ENCODE peak calls at places on chromosomes 1 and 21, in eight cellular contexts. One of them, this sample, is unnamed. For H3K4me1, the result is how much of the 10 kb centered on the place peaks cover.

GRCh38 chr1:160085686-160086089 is 4.3 kb downstream of the KCNJ9 start:
- DNase-seq in transverse colon: peak
- DNase-seq in psoas muscle: peak
- DNase-seq in tibial artery: peak
- DNase-seq in Peyer's patch: peak
- DNase-seq in colonic mucosa: peak
- DNase-seq in kidney: peak
- DNase-seq in endodermal cell: peak
- DNase-seq in this sample: peak

GRCh38 chr1:221276911-221277310 is 397.7 kb downstream of the HLX start:
- DNase-seq in transverse colon: no peak
- DNase-seq in psoas muscle: no peak
- DNase-seq in kidney: no peak
- DNase-seq in Peyer's patch: no peak
- DNase-seq in colonic mucosa: no peak
- DNase-seq in tibial artery: no peak
- DNase-seq in endodermal cell: no peak
- DNase-seq in this sample: no peak

GRCh38 chr1:89603651-89604413 is 29.1 kb upstream of the LRRC8C start:
- DNase-seq in transverse colon: no peak
- DNase-seq in endodermal cell: no peak
- DNase-seq in psoas muscle: no peak
- DNase-seq in Peyer's patch: no peak
- DNase-seq in tibial artery: no peak
- DNase-seq in kidney: no peak
- DNase-seq in colonic mucosa: no peak
- DNase-seq in this sample: no peak

GRCh38 chr1:205270271-205270670 is 42.5 kb downstream of the TMCC2 start:
- DNase-seq in endodermal cell: no peak
- DNase-seq in colonic mucosa: no peak
- DNase-seq in transverse colon: no peak
- DNase-seq in psoas muscle: no peak
- DNase-seq in Peyer's patch: no peak
- DNase-seq in tibial artery: no peak
- DNase-seq in kidney: no peak
- DNase-seq in this sample: no peak

GRCh38 chr1:20339811-20340457 is 49.3 kb downstream of the VWA5B1 start:
- DNase-seq in transverse colon: no peak
- DNase-seq in colonic mucosa: no peak
- DNase-seq in endodermal cell: peak
- DNase-seq in kidney: peak
- DNase-seq in Peyer's patch: no peak
- DNase-seq in psoas muscle: no peak
- DNase-seq in tibial artery: no peak
- DNase-seq in this sample: no peak

GRCh38 chr1:55632906-55633305 is 417.7 kb upstream of the USP24 start:
- DNase-seq in psoas muscle: no peak
- DNase-seq in colonic mucosa: no peak
- DNase-seq in transverse colon: no peak
- DNase-seq in Peyer's patch: no peak
- DNase-seq in endodermal cell: peak
- DNase-seq in tibial artery: no peak
- DNase-seq in kidney: no peak
- DNase-seq in this sample: no peak

GRCh38 chr21:33067457-33067856 is 2.5 kb upstream of the OLIG1 start:
- DNase-seq in psoas muscle: no peak
- DNase-seq in tibial artery: no peak
- DNase-seq in kidney: no peak
- DNase-seq in endodermal cell: no peak
- DNase-seq in colonic mucosa: no peak
- DNase-seq in Peyer's patch: no peak
- DNase-seq in transverse colon: no peak
- DNase-seq in this sample: no peak

GRCh38 chr1:160137216-160137862 is 14.1 kb upstream of the ATP1A4 start:
- DNase-seq in colonic mucosa: no peak
- DNase-seq in psoas muscle: no peak
- DNase-seq in kidney: no peak
- DNase-seq in Peyer's patch: no peak
- DNase-seq in tibial artery: no peak
- DNase-seq in transverse colon: no peak
- DNase-seq in endodermal cell: no peak
- DNase-seq in this sample: peak

GRCh38 chr1:229617351-229618100 is 8.4 kb downstream of the TAF5L start:
- DNase-seq in endodermal cell: peak
- DNase-seq in kidney: no peak
- DNase-seq in Peyer's patch: no peak
- DNase-seq in psoas muscle: no peak
- DNase-seq in tibial artery: no peak
- DNase-seq in transverse colon: no peak
- DNase-seq in colonic mucosa: no peak
- DNase-seq in this sample: no peak

GRCh38 chr1:109482242-109482641 is 1.5 kb upstream of the ATXN7L2 start:
- DNase-seq in tibial artery: no peak
- DNase-seq in Peyer's patch: no peak
- DNase-seq in transverse colon: no peak
- DNase-seq in kidney: no peak
- DNase-seq in colonic mucosa: no peak
- DNase-seq in endodermal cell: no peak
- DNase-seq in psoas muscle: no peak
- DNase-seq in this sample: no peak

GRCh38 chr1:243756529-243756928 is 93.5 kb downstream of the AKT3 start:
- DNase-seq in psoas muscle: no peak
- DNase-seq in kidney: no peak
- DNase-seq in transverse colon: no peak
- DNase-seq in colonic mucosa: no peak
- DNase-seq in endodermal cell: no peak
- DNase-seq in tibial artery: no peak
- DNase-seq in Peyer's patch: no peak
- DNase-seq in this sample: no peak

GRCh38 chr1:13930151-13930550 is 230.2 kb downstream of the PRDM2 start:
- DNase-seq in colonic mucosa: peak
- DNase-seq in endodermal cell: peak
- DNase-seq in tibial artery: no peak
- DNase-seq in kidney: no peak
- DNase-seq in psoas muscle: no peak
- DNase-seq in Peyer's patch: peak
- DNase-seq in transverse colon: no peak
- DNase-seq in this sample: no peak

GRCh38 chr1:16243936-16244649 is 7.1 kb upstream of the CPLANE2 start:
- DNase-seq in psoas muscle: peak
- DNase-seq in tibial artery: peak
- DNase-seq in colonic mucosa: peak
- DNase-seq in Peyer's patch: peak
- DNase-seq in kidney: peak
- DNase-seq in endodermal cell: peak
- DNase-seq in transverse colon: peak
- DNase-seq in this sample: no peak

GRCh38 chr1:160925652-160926241 is 28.9 kb downstream of the ITLN2 start:
- DNase-seq in colonic mucosa: no peak
- DNase-seq in transverse colon: no peak
- DNase-seq in Peyer's patch: peak
- DNase-seq in psoas muscle: no peak
- DNase-seq in kidney: no peak
- DNase-seq in tibial artery: no peak
- DNase-seq in endodermal cell: no peak
- DNase-seq in this sample: no peak

GRCh38 chr1:169941982-169942830 is 48.5 kb upstream of the SCYL3 start:
- DNase-seq in colonic mucosa: no peak
- DNase-seq in endodermal cell: no peak
- DNase-seq in tibial artery: no peak
- DNase-seq in Peyer's patch: no peak
- DNase-seq in psoas muscle: no peak
- DNase-seq in transverse colon: no peak
- DNase-seq in kidney: no peak
- DNase-seq in this sample: no peak
- H3K4me3 ChIP-seq in colonic mucosa: no peak
- H3K4me3 ChIP-seq in endodermal cell: no peak
- H3K4me3 ChIP-seq in tibial artery: no peak
- H3K4me3 ChIP-seq in Peyer's patch: no peak
- H3K4me3 ChIP-seq in psoas muscle: no peak
- H3K4me3 ChIP-seq in transverse colon: no peak
- H3K4me3 ChIP-seq in kidney: no peak
- H3K4me3 ChIP-seq in this sample: no peak

DNA sequence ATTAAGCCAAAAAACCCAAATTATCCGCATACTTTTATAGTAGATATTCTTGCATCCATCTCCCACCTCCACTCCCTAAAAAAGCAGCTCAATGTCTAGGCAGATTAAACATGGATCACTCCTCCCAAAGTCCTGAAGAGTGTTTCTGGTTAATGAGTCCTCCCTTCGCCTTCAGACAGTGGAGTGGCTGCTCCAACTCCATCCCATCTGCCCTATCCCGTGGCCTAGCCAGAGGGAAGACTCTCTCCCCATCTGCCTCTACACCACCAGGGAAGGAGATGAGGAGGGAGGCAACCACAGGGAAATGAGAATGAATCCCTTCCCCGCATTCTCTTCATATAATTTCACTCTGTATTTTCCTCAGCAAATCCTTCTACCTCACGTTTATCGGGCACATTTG is 103.8 kb downstream of the SLC45A1 start:
- DNase-seq in colonic mucosa: peak
- DNase-seq in Peyer's patch: no peak
- DNase-seq in psoas muscle: peak
- DNase-seq in transverse colon: peak
- DNase-seq in tibial artery: peak
- DNase-seq in kidney: no peak
- DNase-seq in endodermal cell: no peak
- DNase-seq in this sample: no peak
- H3K4me1 ChIP-seq in colonic mucosa: under half
- H3K4me1 ChIP-seq in Peyer's patch: under half
- H3K4me1 ChIP-seq in psoas muscle: half or more
- H3K4me1 ChIP-seq in transverse colon: half or more
- H3K4me1 ChIP-seq in tibial artery: under half
- H3K4me1 ChIP-seq in kidney: under half
- H3K4me1 ChIP-seq in endodermal cell: under half
- H3K4me1 ChIP-seq in this sample: half or more

GRCh38 chr1:27772071-27772470 is 948 bp upstream of the STX12 start:
- DNase-seq in psoas muscle: no peak
- DNase-seq in kidney: no peak
- DNase-seq in endodermal cell: no peak
- DNase-seq in Peyer's patch: no peak
- DNase-seq in transverse colon: no peak
- DNase-seq in tibial artery: no peak
- DNase-seq in colonic mucosa: no peak
- DNase-seq in this sample: no peak
- H3K27ac ChIP-seq in psoas muscle: peak
- H3K27ac ChIP-seq in kidney: peak
- H3K27ac ChIP-seq in endodermal cell: no peak
- H3K27ac ChIP-seq in Peyer's patch: peak
- H3K27ac ChIP-seq in transverse colon: peak
- H3K27ac ChIP-seq in tibial artery: peak
- H3K27ac ChIP-seq in colonic mucosa: peak
- H3K27ac ChIP-seq in this sample: peak

DNA sequence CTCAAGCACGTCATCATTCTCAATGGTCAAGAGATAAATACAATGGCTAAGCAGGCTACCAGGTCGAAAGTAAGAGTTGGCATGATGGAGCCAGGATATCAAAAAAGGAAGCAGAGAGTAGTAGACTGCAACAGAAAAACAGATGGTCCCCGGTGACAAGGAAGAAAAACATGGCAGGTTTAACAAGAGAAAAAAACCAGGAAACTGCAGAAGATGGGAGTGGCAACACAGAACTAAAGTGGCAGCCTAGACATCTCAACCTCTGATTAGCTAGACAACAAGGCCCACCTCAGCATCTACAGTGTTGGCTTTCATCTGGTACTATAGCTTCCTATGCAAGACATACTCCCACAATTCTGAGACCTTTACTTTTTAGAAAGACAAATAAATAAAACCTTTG is 3.1 kb downstream of the UBR4 start:
- DNase-seq in transverse colon: no peak
- DNase-seq in Peyer's patch: no peak
- DNase-seq in psoas muscle: no peak
- DNase-seq in endodermal cell: no peak
- DNase-seq in tibial artery: no peak
- DNase-seq in kidney: no peak
- DNase-seq in colonic mucosa: peak
- DNase-seq in this sample: no peak
- H3K4me3 ChIP-seq in transverse colon: no peak
- H3K4me3 ChIP-seq in Peyer's patch: no peak
- H3K4me3 ChIP-seq in psoas muscle: no peak
- H3K4me3 ChIP-seq in endodermal cell: peak
- H3K4me3 ChIP-seq in tibial artery: no peak
- H3K4me3 ChIP-seq in kidney: no peak
- H3K4me3 ChIP-seq in colonic mucosa: no peak
- H3K4me3 ChIP-seq in this sample: no peak

DNA sequence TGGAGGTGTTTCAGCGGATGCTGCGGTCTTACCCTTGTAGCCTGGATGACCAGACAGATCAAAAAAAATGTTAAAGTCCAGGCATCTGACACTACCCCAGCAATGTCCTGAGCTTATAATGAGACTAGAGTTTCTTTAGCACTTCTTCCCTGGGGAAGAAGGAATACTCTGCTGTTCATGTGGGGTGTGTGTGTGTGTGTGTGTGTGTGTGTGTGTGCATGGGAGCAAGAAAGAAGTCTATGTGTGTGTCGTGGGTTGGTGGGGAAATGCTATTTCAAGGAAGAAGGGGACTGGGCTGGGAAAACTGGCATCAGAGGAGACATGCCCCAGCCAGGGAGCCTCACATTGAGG is 3.0 kb upstream of the RASSF5 start:
- DNase-seq in Peyer's patch: no peak
- DNase-seq in kidney: no peak
- DNase-seq in endodermal cell: no peak
- DNase-seq in transverse colon: no peak
- DNase-seq in psoas muscle: peak
- DNase-seq in tibial artery: no peak
- DNase-seq in colonic mucosa: no peak
- DNase-seq in this sample: no peak
- H3K4me1 ChIP-seq in Peyer's patch: under half
- H3K4me1 ChIP-seq in kidney: under half
- H3K4me1 ChIP-seq in endodermal cell: under half
- H3K4me1 ChIP-seq in transverse colon: under half
- H3K4me1 ChIP-seq in psoas muscle: under half
- H3K4me1 ChIP-seq in tibial artery: half or more
- H3K4me1 ChIP-seq in colonic mucosa: under half
- H3K4me1 ChIP-seq in this sample: half or more